ENCODE peak calls at places on chromosomes 4 and X, in four cellular contexts. P is GM23248, Q is fibroblast of lung, J is MM.1S. G is an unnamed sample. For H3K36me3, the result is how much of the 10 kb centered on the place peaks cover.

GRCh38 chr4:119034276-119035008 is 101.2 kb upstream of the MYOZ2 start:
- DNase-seq in P (no peak), Q (peak), J (no peak), G (no peak)

GRCh38 chr4:108483077-108483476 is 137.3 kb upstream of the RPL34 start:
- DNase-seq in P (no peak), Q (peak), J (peak), G (no peak)

GRCh38 chr4:32135642-32136041 is 1415.5 kb downstream of the PCDH7 start:
- DNase-seq in P (no peak), Q (peak), J (no peak), G (no peak)

GRCh38 chr4:126807132-126807531 is 825.6 kb upstream of the INTU start:
- DNase-seq in P (peak), Q (no peak), J (no peak), G (no peak)

GRCh38 chr4:94338681-94339351 is 3.8 kb downstream of the HPGDS start:
- DNase-seq in P (no peak), Q (no peak), J (peak), G (no peak)

GRCh38 chr4:165027762-165028402 is 3.9 kb upstream of the TRIM60 start:
- DNase-seq in P (no peak), Q (no peak), J (peak), G (no peak)

GRCh38 chr4:79259242-79259641 is 66.6 kb downstream of the NAA11 start:
- DNase-seq in P (no peak), Q (no peak), J (no peak), G (no peak)

GRCh38 chr4:14178421-14178820 is 550.9 kb upstream of the BOD1L1 start:
- DNase-seq in P (peak), Q (peak), J (peak), G (peak)

GRCh38 chr4:44978035-44978434 is 251.7 kb upstream of the GNPDA2 start:
- DNase-seq in P (no peak), Q (no peak), J (no peak), G (no peak)

GRCh38 chrX:9466711-9467110 is 1.9 kb downstream of the TBL1X start:
- DNase-seq in P (peak), Q (no peak), J (peak), G (no peak)
- H3K4me3 ChIP-seq in P (peak), Q (peak), J (peak), G (peak)

GRCh38 chrX:47637546-47638195 is 7.9 kb upstream of the CFP start:
- DNase-seq in P (no peak), Q (peak), J (no peak), G (no peak)
- H3K36me3 ChIP-seq in P (under half), Q (under half), J (under half), G (under half)

GRCh38 chr4:182325848-182326255 is 82.7 kb downstream of the TENM3 start:
- DNase-seq in P (no peak), Q (no peak), J (no peak), G (no peak)
- H3K4me3 ChIP-seq in P (no peak), Q (no peak), J (no peak), G (no peak)

DNA sequence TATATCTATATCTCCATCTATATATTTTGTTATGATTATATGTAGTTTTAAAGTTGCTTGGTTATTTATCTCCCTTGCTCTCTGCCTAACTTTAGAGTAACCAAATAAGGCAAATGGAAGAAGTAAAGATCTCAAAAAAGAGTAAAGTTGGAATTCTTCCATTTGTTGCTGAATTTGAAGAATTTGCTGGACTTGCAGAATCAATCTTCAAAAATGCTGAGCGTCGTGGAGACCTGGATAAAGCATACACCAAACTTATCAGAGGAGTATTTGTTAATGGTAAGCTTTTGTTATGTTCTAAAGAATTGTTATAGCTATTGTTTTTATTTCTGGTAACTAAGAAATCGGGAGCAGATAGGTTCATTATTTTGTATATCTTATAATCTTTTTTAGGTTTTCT is 43.2 kb downstream of the EXOC1 start:
- DNase-seq in P (no peak), Q (no peak), J (no peak), G (no peak)
- H3K36me3 ChIP-seq in P (half or more), Q (under half), J (under half), G (under half)

GRCh38 chr4:140253556-140254027 is 99.6 kb upstream of the MAML3 start:
- DNase-seq in P (no peak), Q (no peak), J (no peak), G (no peak)
- H3K4me3 ChIP-seq in P (peak), Q (no peak), J (no peak), G (no peak)

DNA sequence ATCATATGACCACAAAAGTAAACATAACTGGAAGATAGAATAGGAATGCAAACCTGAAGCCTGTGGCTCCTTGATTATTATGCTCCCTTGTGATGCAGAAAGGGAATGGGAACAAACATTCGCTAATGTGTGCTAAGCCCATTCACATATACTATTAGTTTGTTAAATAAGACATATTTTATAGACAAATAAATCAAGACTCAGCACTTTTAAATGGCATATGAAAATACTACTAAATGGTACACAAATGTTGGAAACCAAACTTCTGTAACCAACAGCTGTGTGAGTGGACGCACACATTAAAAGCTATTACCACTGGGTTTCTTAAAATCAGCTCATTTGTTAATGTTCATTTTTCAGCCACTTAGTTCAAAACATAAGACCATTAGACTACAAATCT is 96.0 kb downstream of the CBR4 start:
- DNase-seq in P (no peak), Q (no peak), J (no peak), G (no peak)
- H3K36me3 ChIP-seq in P (under half), Q (under half), J (under half), G (half or more)

DNA sequence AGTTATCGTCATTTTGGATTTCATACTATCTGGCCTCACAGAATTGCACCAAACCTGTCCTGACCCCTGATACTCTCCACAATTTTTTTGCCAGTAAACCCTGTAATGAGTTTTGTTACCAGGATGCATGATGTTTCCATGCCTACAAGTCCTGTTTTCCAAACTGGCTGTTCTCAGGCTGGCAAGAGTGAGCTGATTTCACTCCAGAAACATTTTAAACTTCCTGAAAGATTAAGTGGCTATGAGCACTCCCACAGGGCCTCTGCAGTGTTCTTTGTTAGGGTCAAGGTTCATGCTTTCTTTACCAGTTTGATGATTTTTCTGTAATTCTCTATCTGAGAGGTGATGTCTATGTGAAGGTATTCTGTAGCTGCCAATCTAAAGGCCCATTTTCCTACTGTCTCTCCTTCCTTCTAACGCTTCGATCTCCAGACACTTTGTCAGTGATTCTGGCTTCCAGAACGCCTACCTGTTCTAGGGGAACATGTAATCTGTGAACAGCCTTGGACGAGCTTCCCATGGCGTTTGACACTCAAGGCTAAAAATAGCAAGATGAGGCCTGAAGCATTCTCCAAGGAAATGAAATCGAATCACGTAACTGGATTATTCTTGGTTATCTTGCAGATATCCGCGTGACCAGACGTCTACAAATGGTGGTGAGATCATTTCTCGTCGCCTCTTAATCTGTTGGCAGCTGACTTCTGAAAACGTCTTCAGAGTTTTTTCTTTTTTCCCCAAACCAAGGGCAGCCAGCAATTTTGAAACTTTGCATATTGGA is 31.9 kb upstream of the PDLIM3 start:
- DNase-seq in P (peak), Q (peak), J (no peak), G (peak)
- H3K4me3 ChIP-seq in P (no peak), Q (no peak), J (no peak), G (no peak)

GRCh38 chr4:39324897-39325613 is 41.1 kb downstream of the RFC1 start:
- DNase-seq in P (peak), Q (no peak), J (no peak), G (no peak)

GRCh38 chr4:39320381-39321115 is 45.6 kb downstream of the RFC1 start:
- DNase-seq in P (peak), Q (peak), J (no peak), G (peak)

GRCh38 chr4:39326468-39326960 is 39.6 kb downstream of the RFC1 start:
- DNase-seq in P (no peak), Q (no peak), J (no peak), G (no peak)

GRCh38 chr4:39323836-39324235 is 42.3 kb downstream of the RFC1 start:
- DNase-seq in P (peak), Q (no peak), J (no peak), G (no peak)

DNA sequence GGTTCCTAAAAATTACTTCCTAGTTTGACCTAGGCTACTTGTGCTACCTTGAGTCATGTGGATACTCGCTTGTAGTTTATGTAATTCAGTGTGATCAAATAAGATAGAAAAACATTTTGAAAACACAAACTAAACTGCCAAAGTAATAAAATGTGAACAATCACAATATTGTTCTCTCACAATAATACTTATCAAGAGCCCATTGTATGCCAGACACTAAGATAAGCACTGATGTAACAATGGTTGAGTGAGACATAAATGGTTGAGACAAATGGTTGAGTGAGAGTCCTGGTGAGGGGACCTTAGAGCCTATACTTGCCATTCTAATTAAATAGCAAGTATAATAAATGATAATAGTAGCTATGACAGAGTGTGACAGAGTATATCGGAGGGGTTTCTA is 41.7 kb downstream of the RFC1 start:
- DNase-seq in P (no peak), Q (no peak), J (no peak), G (no peak)
- H3K36me3 ChIP-seq in P (under half), Q (under half), J (under half), G (under half)

DNA sequence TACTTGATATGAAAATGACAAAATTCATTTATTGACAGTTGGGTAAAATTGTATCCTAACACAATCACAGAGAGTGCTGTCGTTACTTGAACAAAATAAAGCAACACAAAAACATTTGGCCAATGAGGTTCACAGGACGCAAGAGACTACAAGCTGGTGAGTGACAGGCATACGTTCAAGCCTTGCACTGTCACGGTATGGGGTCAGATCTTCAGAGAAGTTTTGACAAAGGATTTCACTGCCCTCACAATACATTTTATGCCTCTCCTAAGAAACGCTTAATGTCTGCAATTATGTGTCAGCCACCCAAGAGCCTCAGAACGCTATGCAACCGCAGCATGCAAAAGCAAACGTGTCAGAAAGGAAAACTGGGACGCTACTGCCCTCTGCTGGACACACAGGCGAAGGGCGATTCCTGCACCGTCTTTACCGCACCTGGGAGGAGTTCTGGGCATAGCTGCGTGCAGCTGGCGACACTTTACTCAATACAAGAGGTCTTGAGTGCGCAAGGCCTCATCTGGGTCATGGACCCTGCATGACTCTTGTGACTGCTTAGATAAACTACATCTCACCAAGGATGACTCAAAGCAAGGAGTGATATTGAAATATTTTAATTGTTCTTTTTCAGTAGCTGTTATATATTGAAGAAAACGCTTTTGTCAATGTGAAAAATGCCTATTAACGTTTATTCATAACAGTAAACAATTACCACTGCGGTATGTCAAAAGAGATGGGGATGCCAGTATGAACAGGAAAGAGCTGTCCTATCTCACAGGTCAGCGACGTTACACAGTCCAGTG is 147.7 kb upstream of the FRG1 start:
- DNase-seq in P (peak), Q (peak), J (peak), G (peak)
- H3K4me3 ChIP-seq in P (no peak), Q (no peak), J (no peak), G (no peak)

DNA sequence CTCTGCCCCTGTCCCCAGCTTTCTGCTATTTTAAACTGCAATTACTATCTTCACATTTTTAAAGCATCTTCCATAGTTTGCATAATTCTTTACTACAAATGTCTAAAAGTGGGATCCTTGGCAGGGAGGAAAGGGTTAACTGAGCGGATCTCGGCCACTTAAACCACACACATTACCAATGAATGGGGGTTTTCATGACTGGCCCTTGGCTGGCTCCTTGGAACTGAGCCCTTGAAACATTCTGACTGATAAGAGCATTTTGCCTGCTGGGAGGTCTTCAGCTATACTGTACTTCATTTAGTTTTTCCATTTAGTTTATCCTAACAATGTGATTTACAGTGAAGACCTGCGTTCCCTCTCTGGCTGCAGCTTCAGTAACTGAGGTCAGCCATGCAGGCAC is 31.7 kb upstream of the MFAP3L start:
- DNase-seq in P (no peak), Q (peak), J (no peak), G (no peak)
- H3K36me3 ChIP-seq in P (under half), Q (under half), J (under half), G (under half)